ENCODE peak calls at places on chromosomes 12 and 14, in five cellular contexts. C is bronchial epithelial cell, H is fibroblast of pulmonary artery, U is lower lobe of right lung, T is mesothelial cell of epicardium. R is an unnamed sample.

GRCh38 chr14:89672636-89673279 is 255.7 kb upstream of the FOXN3 start:
- DNase-seq in C (no peak), H (peak), U (no peak), T (peak), R (no peak)

GRCh38 chr12:32605326-32606095 is 73.6 kb upstream of the DNM1L start:
- DNase-seq in C (peak), H (no peak), U (no peak), T (no peak), R (no peak)

GRCh38 chr12:25796523-25797000 is 161.9 kb upstream of the RASSF8 start:
- DNase-seq in C (peak), H (peak), U (no peak), T (no peak), R (no peak)

GRCh38 chr12:4034926-4035325 is 161.7 kb upstream of the PARP11 start:
- DNase-seq in C (no peak), H (no peak), U (no peak), T (no peak), R (no peak)

GRCh38 chr12:113418213-113418879 is 3.8 kb upstream of the SDSL start:
- DNase-seq in C (no peak), H (peak), U (peak), T (no peak), R (no peak)

GRCh38 chr14:103207404-103208072 is 84.3 kb downstream of the TNFAIP2 start:
- DNase-seq in C (no peak), H (peak), U (no peak), T (no peak), R (no peak)

GRCh38 chr12:46547421-46548340 is 175.1 kb upstream of the SLC38A2 start:
- DNase-seq in C (peak), H (no peak), U (no peak), T (no peak), R (no peak)

GRCh38 chr12:112409064-112409905 is at the start of gene RPL6:
- DNase-seq in C (peak), H (peak), U (peak), T (peak), R (peak)

GRCh38 chr14:61812347-61813100 is 50.3 kb downstream of the SNAPC1 start:
- DNase-seq in C (no peak), H (peak), U (no peak), T (peak), R (no peak)

GRCh38 chr14:102768223-102769048 is 8.8 kb upstream of the TRAF3 start:
- DNase-seq in C (no peak), H (no peak), U (peak), T (no peak), R (no peak)

GRCh38 chr12:76573840-76574373 is 14.3 kb upstream of the OSBPL8 start:
- DNase-seq in C (no peak), H (no peak), U (no peak), T (no peak), R (no peak)

GRCh38 chr14:67583711-67584644 is 16.1 kb downstream of the PIGH start:
- DNase-seq in C (peak), H (peak), U (no peak), T (no peak), R (no peak)

GRCh38 chr14:21711360-21711961 is 37.8 kb upstream of the OR4E1 start:
- DNase-seq in C (peak), H (peak), U (no peak), T (no peak), R (no peak)

GRCh38 chr14:58287607-58288042 is 10.7 kb upstream of the ARID4A start:
- DNase-seq in C (no peak), H (no peak), U (no peak), T (no peak), R (no peak)

GRCh38 chr12:118467576-118467975 is 91.2 kb downstream of the SUDS3 start:
- DNase-seq in C (no peak), H (no peak), U (no peak), T (no peak), R (no peak)

GRCh38 chr12:58310368-58310767 is 369.0 kb downstream of the ATP23 start:
- DNase-seq in C (peak), H (peak), U (no peak), T (no peak), R (no peak)

GRCh38 chr14:105299654-105300541 is 903 bp downstream of the BRF1 start:
- DNase-seq in C (no peak), H (no peak), U (peak), T (no peak), R (peak)

GRCh38 chr12:130987151-130987931 is 33.6 kb downstream of the ADGRD1 start:
- DNase-seq in C (no peak), H (no peak), U (no peak), T (no peak), R (no peak)

GRCh38 chr12:108939594-108939993 is 59.7 kb downstream of the DAO start:
- DNase-seq in C (peak), H (peak), U (no peak), T (no peak), R (no peak)

GRCh38 chr14:89237923-89238529 is 179.0 kb downstream of the FOXN3 start:
- DNase-seq in C (peak), H (peak), U (no peak), T (no peak), R (no peak)

GRCh38 chr12:57250956-57251355 is at the start of gene STAC3:
- DNase-seq in C (no peak), H (no peak), U (no peak), T (no peak), R (no peak)

GRCh38 chr12:57250541-57250940 is 446 bp downstream of the STAC3 start:
- DNase-seq in C (no peak), H (no peak), U (no peak), T (no peak), R (no peak)

GRCh38 chr12:57244306-57244696 is 6.7 kb downstream of the STAC3 start:
- DNase-seq in C (no peak), H (no peak), U (no peak), T (no peak), R (no peak)

GRCh38 chr12:57247041-57247440 is 3.9 kb downstream of the STAC3 start:
- DNase-seq in C (no peak), H (no peak), U (no peak), T (no peak), R (no peak)

DNA sequence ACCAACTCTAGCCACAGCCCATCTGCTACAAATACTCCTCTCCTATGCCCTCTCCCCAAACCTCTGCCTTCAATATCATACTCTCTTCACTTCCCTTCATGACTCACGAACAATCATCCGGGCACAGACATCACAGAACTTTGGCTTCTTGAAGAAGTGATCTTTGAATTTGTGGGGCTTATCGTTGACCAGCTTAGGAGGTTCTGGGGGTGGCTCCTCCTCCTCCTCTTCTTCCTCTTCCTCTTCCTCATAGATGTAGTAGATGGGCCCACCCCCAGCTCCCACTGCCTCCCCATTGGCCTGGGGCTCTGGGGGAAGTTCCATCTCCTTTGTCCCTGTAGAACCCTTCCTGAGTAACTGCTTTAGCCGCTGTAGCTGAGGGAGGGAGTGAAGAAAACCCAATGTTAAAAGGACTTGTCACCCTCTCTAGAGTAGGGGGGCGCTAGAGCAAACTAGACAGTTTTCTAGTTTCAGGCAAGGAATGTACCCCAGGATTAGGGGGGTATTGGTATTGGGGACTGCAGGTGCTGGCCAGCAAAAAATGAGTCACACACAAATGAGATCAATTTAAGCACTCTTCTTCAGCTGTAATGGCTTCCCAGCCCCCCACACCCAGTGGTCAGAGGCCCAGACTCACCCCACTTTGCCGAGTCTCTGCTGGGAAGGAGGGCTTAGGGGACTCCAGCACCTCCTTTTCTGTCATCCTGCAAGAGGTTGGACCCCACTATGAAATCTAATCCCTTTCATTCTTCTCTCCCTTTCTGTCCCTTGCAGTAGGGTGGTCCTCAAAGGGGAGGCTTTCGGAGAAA is 1.8 kb downstream of the STAC3 start:
- DNase-seq in C (no peak), H (no peak), U (no peak), T (no peak), R (no peak)
- TF ChIP-seq CTCF in C (no peak), H (no peak), U (no peak), T (no peak), R (no peak)

GRCh38 chr14:54935958-54936357 is 33.3 kb upstream of the GCH1 start:
- DNase-seq in C (peak), H (peak), U (no peak), T (no peak), R (no peak)
- TF ChIP-seq CTCF in C (no peak), H (no peak), U (no peak), T (peak), R (no peak)

GRCh38 chr14:63308723-63309317 is 9.9 kb downstream of the GPHB5 start:
- DNase-seq in C (peak), H (peak), U (no peak), T (no peak), R (no peak)
- TF ChIP-seq CTCF in C (peak), H (peak), U (peak), T (peak), R (no peak)

GRCh38 chr14:45990252-45990651 is 661.3 kb downstream of the RPL10L start:
- DNase-seq in C (peak), H (no peak), U (no peak), T (no peak), R (no peak)
- TF ChIP-seq CTCF in C (peak), H (peak), U (no peak), T (peak), R (no peak)

GRCh38 chr14:24876996-24877395 is 173.0 kb downstream of the STXBP6 start:
- DNase-seq in C (no peak), H (no peak), U (no peak), T (no peak), R (no peak)
- TF ChIP-seq CTCF in C (no peak), H (no peak), U (no peak), T (no peak), R (no peak)

DNA sequence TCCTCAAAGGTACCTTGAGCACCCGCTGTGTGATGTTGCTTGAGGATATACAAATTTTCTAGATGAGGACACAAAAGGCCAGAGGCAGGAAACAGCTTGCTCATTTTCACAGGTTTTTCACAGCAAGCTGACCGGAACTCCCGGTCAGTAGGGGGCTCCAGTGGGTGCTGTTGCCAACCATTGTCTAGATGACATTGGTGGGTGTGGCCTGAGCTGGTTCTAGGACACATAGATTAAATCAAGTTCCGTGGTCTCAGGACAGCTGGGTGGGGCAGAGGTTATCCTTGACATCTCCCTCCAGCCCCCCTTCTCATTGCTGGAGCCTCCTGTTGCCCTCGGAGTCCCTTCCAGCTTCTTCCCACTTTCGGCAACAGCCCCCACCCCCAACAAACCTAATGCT is 153.6 kb upstream of the FKBP4 start:
- DNase-seq in C (no peak), H (peak), U (no peak), T (no peak), R (no peak)
- TF ChIP-seq CTCF in C (no peak), H (peak), U (peak), T (no peak), R (no peak)

DNA sequence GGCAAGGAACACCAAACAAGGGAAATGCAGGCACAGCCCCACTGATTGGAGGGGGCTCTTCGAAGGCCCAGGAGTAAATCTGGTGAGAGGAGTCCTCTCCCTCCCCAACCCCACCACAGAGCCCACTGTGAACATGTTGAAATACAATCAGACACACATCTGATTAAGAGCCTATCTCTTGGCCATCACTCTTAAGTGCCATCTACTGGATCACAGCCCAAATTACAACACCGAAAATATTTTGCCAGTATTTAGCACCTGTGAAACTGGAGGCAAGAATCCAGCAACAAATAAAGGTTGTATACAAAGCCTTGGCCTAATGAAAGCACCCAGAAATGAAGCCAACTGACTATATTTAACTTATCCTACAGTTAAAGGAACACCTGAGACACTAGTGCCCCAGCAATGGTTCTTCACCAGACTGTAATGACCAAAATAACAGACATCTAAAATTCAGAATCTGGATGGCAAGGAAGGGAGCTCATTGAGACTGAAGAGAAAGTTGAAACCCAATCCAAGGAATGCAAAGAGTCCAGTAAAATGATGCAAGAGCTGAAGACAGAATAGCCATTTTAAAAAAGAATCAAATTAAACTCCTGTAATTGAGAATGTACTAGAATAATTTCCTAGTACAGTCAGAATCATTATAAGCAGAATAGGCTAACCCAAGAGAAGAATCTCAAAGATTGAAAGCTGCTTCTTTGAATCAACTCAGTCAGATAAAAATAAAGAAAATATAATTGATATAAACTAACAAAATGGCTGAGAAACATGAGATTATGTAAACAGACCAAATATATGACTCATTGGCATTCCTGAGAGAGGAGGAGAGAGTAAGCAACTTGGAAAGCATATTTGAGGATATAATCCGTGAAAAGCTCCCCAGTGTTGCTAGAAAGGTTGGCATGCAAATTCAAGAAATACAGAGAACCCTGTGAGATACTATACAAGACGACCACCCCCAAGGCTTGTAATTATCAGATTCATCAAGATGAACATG is 1117.0 kb downstream of the FLRT2 start:
- DNase-seq in C (peak), H (peak), U (no peak), T (no peak), R (no peak)
- TF ChIP-seq CTCF in C (no peak), H (peak), U (no peak), T (no peak), R (no peak)

R was measured in natural killer cell.